ENCODE peak calls at places on chromosomes 3 and 15, in ten cellular contexts. J is astrocyte, X is heart right ventricle, W is NCI-H1105, F is fibroblast of pulmonary artery, I is EL, L is AG10803, G is amniotic stem cell, T is HuH-7.5, A is glutamatergic neuron. O is an unnamed sample.

GRCh38 chr3:49454457-49454856 is 15.6 kb upstream of the DAG1 start:
- DNase-seq in T (no peak), L (no peak), G (no peak), W (peak; percentile 6), X (no peak), J (no peak), A (no peak), F (no peak), I (no peak), O (peak; percentile 8)

GRCh38 chr3:107065094-107065861 is 312.0 kb upstream of the CCDC54 start:
- DNase-seq in J (no peak), T (no peak), L (no peak), X (peak; percentile 15), G (no peak), I (no peak), A (no peak), W (peak; percentile 96), F (peak; percentile 7), O (no peak)

GRCh38 chr3:64489361-64490044 is 198.3 kb downstream of the ADAMTS9 start:
- DNase-seq in J (peak; percentile 3), L (no peak), F (no peak), A (peak; percentile 88), G (no peak), I (no peak), X (peak; percentile 10), T (peak; percentile 54), W (peak; percentile 80), O (no peak)

GRCh38 chr3:16309558-16309957 is 44.5 kb downstream of the OXNAD1 start:
- DNase-seq in W (no peak), X (no peak), F (peak; percentile 64), I (peak; percentile 50), J (peak; percentile 82), A (no peak), G (no peak), T (no peak), L (no peak), O (no peak)

GRCh38 chr3:33128706-33129105 is 14.9 kb downstream of the CRTAP start:
- DNase-seq in T (no peak), A (no peak), J (no peak), I (no peak), L (peak; percentile 24), X (no peak), F (no peak), G (no peak), W (no peak), O (peak; percentile 49)

GRCh38 chr3:11118181-11118682 is 36.1 kb upstream of the HRH1 start:
- DNase-seq in T (no peak), G (peak; percentile 44), F (peak; percentile 50), W (no peak), A (no peak), L (peak; percentile 74), I (peak; percentile 82), X (no peak), J (peak; percentile 90), O (peak; percentile 29)

GRCh38 chr3:128366136-128366535 is 100.6 kb downstream of the DNAJB8 start:
- DNase-seq in I (no peak), T (no peak), A (no peak), L (no peak), J (no peak), W (no peak), F (no peak), X (peak; percentile 79), G (no peak), O (no peak)

GRCh38 chr15:88331291-88331690 is 74.8 kb upstream of the NTRK3 start:
- DNase-seq in L (peak; percentile 17), I (peak; percentile 41), A (peak; percentile 94), X (no peak), W (peak; percentile 31), J (no peak), T (peak; percentile 73), F (peak; percentile 31), G (no peak), O (peak; percentile 28)

GRCh38 chr3:178496911-178497310 is 39.3 kb upstream of the KCNMB2 start:
- DNase-seq in G (no peak), J (no peak), I (no peak), X (no peak), A (no peak), L (no peak), W (no peak), F (no peak), T (no peak), O (no peak)